ENCODE peak calls at places on chromosome 14, in seven cellular contexts. H, Q, S, P, O, G and E are unnamed samples.
A peak's percentile ranks its signal among the peaks of the same experiment; 100 is the strongest.

GRCh38 chr14:21999400-21999799 is 325.8 kb upstream of the OR4E1 start:
- DNase-seq in S (no peak), Q (no peak), P (no peak), H (no peak), G (no peak), O (no peak), E (no peak)

GRCh38 chr14:71451501-71451900 is 480.7 kb upstream of the RGS6 start:
- DNase-seq in O (no peak), G (no peak), H (no peak), Q (no peak), P (no peak), S (no peak), E (no peak)

GRCh38 chr14:63777024-63777423 is 49.2 kb upstream of the SGPP1 start:
- DNase-seq in H (no peak), G (no peak), O (no peak), S (peak; percentile 70), P (no peak), Q (no peak), E (peak; percentile 22)

GRCh38 chr14:63257299-63257698 is 53.1 kb downstream of the RHOJ start:
- DNase-seq in H (no peak), O (no peak), P (no peak), Q (no peak), G (no peak), S (no peak), E (no peak)

GRCh38 chr14:100147181-100147631 is 12.2 kb downstream of the DEGS2 start:
- DNase-seq in S (no peak), Q (no peak), H (no peak), G (peak; percentile 40), P (no peak), O (peak; percentile 40), E (no peak)

GRCh38 chr14:50061664-50062437 is 54.5 kb downstream of the VCPKMT start:
- DNase-seq in O (no peak), S (peak; percentile 33), G (peak; percentile 33), H (no peak), Q (no peak), P (no peak), E (no peak)

GRCh38 chr14:20614038-20614840 is 23.1 kb upstream of the RNASE12 start:
- DNase-seq in O (no peak), H (no peak), P (no peak), G (no peak), Q (no peak), S (peak; percentile 29), E (no peak)

GRCh38 chr14:23570806-23571483 is 3.4 kb upstream of the AP1G2 start:
- DNase-seq in H (no peak), S (no peak), O (no peak), G (no peak), P (no peak), Q (no peak), E (no peak)

GRCh38 chr14:36619131-36619530 is 36.7 kb upstream of the NKX2-8 start:
- DNase-seq in H (no peak), S (no peak), G (no peak), O (no peak), Q (no peak), P (no peak), E (no peak)

GRCh38 chr14:56036353-56036752 is 81.9 kb upstream of the PELI2 start:
- DNase-seq in O (no peak), H (no peak), G (no peak), Q (no peak), P (no peak), S (no peak), E (no peak)

GRCh38 chr14:38339704-38340103 is 83.8 kb upstream of the CLEC14A start:
- DNase-seq in G (no peak), O (no peak), P (no peak), S (peak; percentile 68), Q (no peak), H (no peak), E (peak; percentile 35)

GRCh38 chr14:96863327-96863985 is 66.3 kb downstream of the VRK1 start:
- DNase-seq in S (no peak), H (no peak), Q (no peak), G (no peak), O (peak; percentile 36), P (no peak), E (no peak)

GRCh38 chr14:89890589-89890988 is 63.9 kb downstream of the EFCAB11 start:
- DNase-seq in Q (no peak), G (no peak), H (no peak), O (no peak), P (no peak), S (no peak), E (no peak)